ENCODE peak calls at places on chromosomes 11 and 22, in ten cellular contexts. One of them, this sample, is unnamed. For H3K4me1, the result is how much of the 10 kb centered on the place peaks cover.

GRCh38 chr11:132028380-132029240 is 658.2 kb downstream of the NTM start:
- DNase-seq in iPS DF 6.9: no peak
- DNase-seq in mammary epithelial cell: no peak
- DNase-seq in right lobe of liver: no peak
- DNase-seq in neuronal stem cell: peak
- DNase-seq in trophoblast cell: peak
- DNase-seq in aorta: no peak
- DNase-seq in psoas muscle: no peak
- DNase-seq in sigmoid colon: no peak
- DNase-seq in esophagus squamous epithelium: no peak
- DNase-seq in this sample: no peak

GRCh38 chr11:95499516-95500135 is 268.6 kb upstream of the SESN3 start:
- DNase-seq in esophagus squamous epithelium: no peak
- DNase-seq in psoas muscle: no peak
- DNase-seq in right lobe of liver: no peak
- DNase-seq in aorta: no peak
- DNase-seq in mammary epithelial cell: peak
- DNase-seq in sigmoid colon: no peak
- DNase-seq in neuronal stem cell: no peak
- DNase-seq in iPS DF 6.9: no peak
- DNase-seq in trophoblast cell: no peak
- DNase-seq in this sample: no peak

GRCh38 chr11:10878408-10879214 is 20.8 kb upstream of the ZBED5 start:
- DNase-seq in neuronal stem cell: peak
- DNase-seq in esophagus squamous epithelium: no peak
- DNase-seq in sigmoid colon: no peak
- DNase-seq in aorta: no peak
- DNase-seq in psoas muscle: no peak
- DNase-seq in trophoblast cell: peak
- DNase-seq in mammary epithelial cell: peak
- DNase-seq in right lobe of liver: no peak
- DNase-seq in iPS DF 6.9: no peak
- DNase-seq in this sample: no peak

GRCh38 chr22:23621082-23621780 is 10.9 kb downstream of the DRICH1 start:
- DNase-seq in right lobe of liver: no peak
- DNase-seq in sigmoid colon: no peak
- DNase-seq in trophoblast cell: no peak
- DNase-seq in esophagus squamous epithelium: no peak
- DNase-seq in aorta: no peak
- DNase-seq in mammary epithelial cell: no peak
- DNase-seq in iPS DF 6.9: no peak
- DNase-seq in neuronal stem cell: no peak
- DNase-seq in psoas muscle: no peak
- DNase-seq in this sample: no peak

GRCh38 chr11:57353024-57353423 is 14.9 kb downstream of the P2RX3 start:
- DNase-seq in esophagus squamous epithelium: no peak
- DNase-seq in aorta: peak
- DNase-seq in psoas muscle: no peak
- DNase-seq in trophoblast cell: no peak
- DNase-seq in iPS DF 6.9: no peak
- DNase-seq in right lobe of liver: no peak
- DNase-seq in mammary epithelial cell: no peak
- DNase-seq in sigmoid colon: no peak
- DNase-seq in neuronal stem cell: no peak
- DNase-seq in this sample: no peak

GRCh38 chr11:117685566-117685965 is 111.5 kb downstream of the DSCAML1 start:
- DNase-seq in neuronal stem cell: no peak
- DNase-seq in psoas muscle: no peak
- DNase-seq in sigmoid colon: no peak
- DNase-seq in trophoblast cell: peak
- DNase-seq in esophagus squamous epithelium: no peak
- DNase-seq in mammary epithelial cell: no peak
- DNase-seq in iPS DF 6.9: no peak
- DNase-seq in right lobe of liver: no peak
- DNase-seq in aorta: no peak
- DNase-seq in this sample: no peak

GRCh38 chr22:37431811-37432707 is 4.8 kb upstream of the ELFN2 start:
- DNase-seq in mammary epithelial cell: peak
- DNase-seq in psoas muscle: no peak
- DNase-seq in neuronal stem cell: no peak
- DNase-seq in aorta: no peak
- DNase-seq in esophagus squamous epithelium: no peak
- DNase-seq in iPS DF 6.9: no peak
- DNase-seq in sigmoid colon: no peak
- DNase-seq in right lobe of liver: no peak
- DNase-seq in trophoblast cell: peak
- DNase-seq in this sample: no peak

GRCh38 chr11:66985508-66986177 is 10.5 kb downstream of the C11orf86 start:
- DNase-seq in iPS DF 6.9: no peak
- DNase-seq in right lobe of liver: peak
- DNase-seq in sigmoid colon: no peak
- DNase-seq in esophagus squamous epithelium: no peak
- DNase-seq in mammary epithelial cell: no peak
- DNase-seq in psoas muscle: peak
- DNase-seq in aorta: peak
- DNase-seq in trophoblast cell: no peak
- DNase-seq in neuronal stem cell: no peak
- DNase-seq in this sample: no peak

GRCh38 chr22:33578752-33579151 is 341.5 kb downstream of the LARGE1 start:
- DNase-seq in right lobe of liver: no peak
- DNase-seq in aorta: no peak
- DNase-seq in iPS DF 6.9: no peak
- DNase-seq in sigmoid colon: no peak
- DNase-seq in mammary epithelial cell: no peak
- DNase-seq in neuronal stem cell: no peak
- DNase-seq in psoas muscle: no peak
- DNase-seq in trophoblast cell: no peak
- DNase-seq in esophagus squamous epithelium: no peak
- DNase-seq in this sample: no peak

GRCh38 chr11:74520927-74521665 is 27.6 kb upstream of the LIPT2 start:
- DNase-seq in esophagus squamous epithelium: no peak
- DNase-seq in trophoblast cell: no peak
- DNase-seq in psoas muscle: no peak
- DNase-seq in iPS DF 6.9: no peak
- DNase-seq in aorta: no peak
- DNase-seq in neuronal stem cell: no peak
- DNase-seq in sigmoid colon: no peak
- DNase-seq in right lobe of liver: no peak
- DNase-seq in mammary epithelial cell: no peak
- DNase-seq in this sample: no peak

GRCh38 chr11:70319694-70320093 is 49.2 kb downstream of the PPFIA1 start:
- DNase-seq in psoas muscle: no peak
- DNase-seq in sigmoid colon: no peak
- DNase-seq in trophoblast cell: no peak
- DNase-seq in iPS DF 6.9: no peak
- DNase-seq in right lobe of liver: no peak
- DNase-seq in neuronal stem cell: no peak
- DNase-seq in esophagus squamous epithelium: no peak
- DNase-seq in aorta: no peak
- DNase-seq in mammary epithelial cell: no peak
- DNase-seq in this sample: no peak

GRCh38 chr11:43790444-43790794 is 90.2 kb upstream of the ALKBH3 start:
- DNase-seq in mammary epithelial cell: peak
- DNase-seq in right lobe of liver: no peak
- DNase-seq in neuronal stem cell: no peak
- DNase-seq in trophoblast cell: peak
- DNase-seq in aorta: no peak
- DNase-seq in psoas muscle: no peak
- DNase-seq in sigmoid colon: no peak
- DNase-seq in esophagus squamous epithelium: no peak
- DNase-seq in iPS DF 6.9: no peak
- DNase-seq in this sample: no peak

GRCh38 chr11:63813563-63814382 is 517 bp downstream of the SPINDOC start:
- DNase-seq in esophagus squamous epithelium: no peak
- DNase-seq in trophoblast cell: peak
- DNase-seq in aorta: peak
- DNase-seq in iPS DF 6.9: no peak
- DNase-seq in sigmoid colon: peak
- DNase-seq in right lobe of liver: no peak
- DNase-seq in mammary epithelial cell: peak
- DNase-seq in psoas muscle: peak
- DNase-seq in neuronal stem cell: peak
- DNase-seq in this sample: peak

GRCh38 chr11:720642-721346 is 14.8 kb downstream of the EPS8L2 start:
- DNase-seq in psoas muscle: no peak
- DNase-seq in aorta: peak
- DNase-seq in neuronal stem cell: peak
- DNase-seq in esophagus squamous epithelium: no peak
- DNase-seq in iPS DF 6.9: no peak
- DNase-seq in mammary epithelial cell: peak
- DNase-seq in sigmoid colon: no peak
- DNase-seq in right lobe of liver: peak
- DNase-seq in trophoblast cell: no peak
- DNase-seq in this sample: no peak
- H3K4me3 ChIP-seq in psoas muscle: peak
- H3K4me3 ChIP-seq in aorta: no peak
- H3K4me3 ChIP-seq in neuronal stem cell: peak
- H3K4me3 ChIP-seq in esophagus squamous epithelium: no peak
- H3K4me3 ChIP-seq in iPS DF 6.9: peak
- H3K4me3 ChIP-seq in mammary epithelial cell: no peak
- H3K4me3 ChIP-seq in sigmoid colon: no peak
- H3K4me3 ChIP-seq in right lobe of liver: no peak
- H3K4me3 ChIP-seq in trophoblast cell: no peak
- H3K4me3 ChIP-seq in this sample: no peak

DNA sequence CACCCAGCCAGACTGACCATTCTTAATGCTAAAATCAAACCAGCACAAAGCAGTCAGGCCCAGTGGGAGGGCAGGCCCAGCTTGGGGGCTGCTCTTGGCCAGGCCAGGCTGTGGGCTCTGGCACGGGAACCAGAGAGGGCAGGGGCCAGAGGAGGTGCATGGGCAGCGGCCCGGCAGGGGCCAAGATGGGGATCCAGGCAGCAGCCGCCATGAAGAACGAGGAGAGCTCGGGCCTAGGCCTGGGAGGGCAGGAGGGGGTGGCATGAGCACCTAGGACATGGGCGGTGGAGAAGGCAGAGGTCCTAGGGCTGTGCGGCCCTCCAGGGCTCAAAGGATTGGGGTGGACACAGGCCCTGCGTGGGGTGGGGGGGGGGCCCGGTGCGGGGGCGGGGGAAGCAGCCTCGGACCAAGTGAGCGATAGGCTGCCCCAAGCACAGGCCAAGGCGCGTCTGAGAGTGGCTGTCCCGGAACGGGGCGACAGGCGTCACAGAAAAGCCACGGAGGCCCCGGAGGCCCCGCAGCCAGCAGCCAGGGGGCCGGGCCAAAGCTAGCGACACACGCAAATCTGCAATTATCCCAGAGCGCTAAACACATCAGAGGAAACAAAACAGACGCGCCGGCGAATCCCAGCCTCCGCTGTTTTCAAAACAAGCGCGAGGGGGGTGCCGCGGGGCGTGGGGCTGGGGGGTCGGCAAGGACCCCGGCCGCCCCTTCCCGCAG is 8.3 kb downstream of the PLXNB2 start:
- DNase-seq in trophoblast cell: peak
- DNase-seq in psoas muscle: no peak
- DNase-seq in sigmoid colon: no peak
- DNase-seq in mammary epithelial cell: no peak
- DNase-seq in iPS DF 6.9: no peak
- DNase-seq in neuronal stem cell: no peak
- DNase-seq in aorta: no peak
- DNase-seq in esophagus squamous epithelium: no peak
- DNase-seq in right lobe of liver: no peak
- DNase-seq in this sample: no peak
- H3K4me1 ChIP-seq in trophoblast cell: under half
- H3K4me1 ChIP-seq in psoas muscle: under half
- H3K4me1 ChIP-seq in sigmoid colon: half or more
- H3K4me1 ChIP-seq in mammary epithelial cell: half or more
- H3K4me1 ChIP-seq in iPS DF 6.9: under half
- H3K4me1 ChIP-seq in neuronal stem cell: under half
- H3K4me1 ChIP-seq in aorta: under half
- H3K4me1 ChIP-seq in esophagus squamous epithelium: half or more
- H3K4me1 ChIP-seq in right lobe of liver: half or more
- H3K4me1 ChIP-seq in this sample: under half

GRCh38 chr22:36375071-36375980 is 12.4 kb downstream of the MYH9 start:
- DNase-seq in psoas muscle: no peak
- DNase-seq in aorta: no peak
- DNase-seq in neuronal stem cell: no peak
- DNase-seq in trophoblast cell: no peak
- DNase-seq in right lobe of liver: no peak
- DNase-seq in mammary epithelial cell: no peak
- DNase-seq in esophagus squamous epithelium: no peak
- DNase-seq in iPS DF 6.9: no peak
- DNase-seq in sigmoid colon: no peak
- DNase-seq in this sample: peak

GRCh38 chr22:36378080-36378788 is 9.5 kb downstream of the MYH9 start:
- DNase-seq in neuronal stem cell: no peak
- DNase-seq in aorta: no peak
- DNase-seq in mammary epithelial cell: no peak
- DNase-seq in trophoblast cell: no peak
- DNase-seq in psoas muscle: no peak
- DNase-seq in iPS DF 6.9: no peak
- DNase-seq in esophagus squamous epithelium: no peak
- DNase-seq in sigmoid colon: no peak
- DNase-seq in right lobe of liver: no peak
- DNase-seq in this sample: no peak

GRCh38 chr22:36377022-36377631 is 10.6 kb downstream of the MYH9 start:
- DNase-seq in aorta: no peak
- DNase-seq in neuronal stem cell: no peak
- DNase-seq in esophagus squamous epithelium: no peak
- DNase-seq in trophoblast cell: no peak
- DNase-seq in psoas muscle: no peak
- DNase-seq in sigmoid colon: no peak
- DNase-seq in right lobe of liver: no peak
- DNase-seq in mammary epithelial cell: no peak
- DNase-seq in iPS DF 6.9: no peak
- DNase-seq in this sample: no peak

GRCh38 chr22:36374603-36375024 is 13.2 kb downstream of the MYH9 start:
- DNase-seq in esophagus squamous epithelium: no peak
- DNase-seq in mammary epithelial cell: peak
- DNase-seq in iPS DF 6.9: no peak
- DNase-seq in psoas muscle: no peak
- DNase-seq in aorta: no peak
- DNase-seq in neuronal stem cell: no peak
- DNase-seq in right lobe of liver: no peak
- DNase-seq in sigmoid colon: no peak
- DNase-seq in trophoblast cell: peak
- DNase-seq in this sample: no peak

DNA sequence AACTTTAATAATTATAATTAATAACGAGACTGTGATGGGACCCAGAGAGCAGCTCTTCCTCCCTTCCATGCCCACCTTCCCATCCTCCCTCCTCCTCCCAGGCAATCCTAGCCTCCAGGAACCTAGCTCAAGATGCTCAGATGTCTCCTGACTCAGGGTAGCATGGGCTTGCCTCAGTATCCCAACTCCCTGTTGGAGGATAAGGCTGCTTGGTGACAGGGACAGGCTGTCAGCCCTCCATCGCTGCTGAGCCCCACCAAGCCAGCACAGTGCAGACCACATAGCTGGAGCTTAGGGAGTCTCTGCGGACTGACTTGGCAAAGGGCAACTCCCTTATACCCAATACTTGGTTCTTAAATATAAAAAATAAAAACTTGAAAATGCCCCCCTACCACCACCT is 11.5 kb downstream of the MYH9 start:
- DNase-seq in right lobe of liver: no peak
- DNase-seq in iPS DF 6.9: no peak
- DNase-seq in trophoblast cell: no peak
- DNase-seq in aorta: no peak
- DNase-seq in psoas muscle: no peak
- DNase-seq in neuronal stem cell: no peak
- DNase-seq in sigmoid colon: no peak
- DNase-seq in esophagus squamous epithelium: no peak
- DNase-seq in mammary epithelial cell: no peak
- DNase-seq in this sample: no peak
- H3K27ac ChIP-seq in right lobe of liver: peak
- H3K27ac ChIP-seq in iPS DF 6.9: no peak
- H3K27ac ChIP-seq in trophoblast cell: no peak
- H3K27ac ChIP-seq in aorta: no peak
- H3K27ac ChIP-seq in psoas muscle: no peak
- H3K27ac ChIP-seq in neuronal stem cell: no peak
- H3K27ac ChIP-seq in sigmoid colon: peak
- H3K27ac ChIP-seq in esophagus squamous epithelium: peak
- H3K27ac ChIP-seq in mammary epithelial cell: no peak
- H3K27ac ChIP-seq in this sample: peak

GRCh38 chr11:32792111-32792947 is 2.1 kb downstream of the CCDC73 start:
- DNase-seq in neuronal stem cell: no peak
- DNase-seq in iPS DF 6.9: no peak
- DNase-seq in mammary epithelial cell: no peak
- DNase-seq in psoas muscle: no peak
- DNase-seq in esophagus squamous epithelium: no peak
- DNase-seq in right lobe of liver: no peak
- DNase-seq in aorta: no peak
- DNase-seq in sigmoid colon: no peak
- DNase-seq in trophoblast cell: peak
- DNase-seq in this sample: no peak
- H3K4me3 ChIP-seq in neuronal stem cell: no peak
- H3K4me3 ChIP-seq in iPS DF 6.9: no peak
- H3K4me3 ChIP-seq in mammary epithelial cell: no peak
- H3K4me3 ChIP-seq in psoas muscle: peak
- H3K4me3 ChIP-seq in esophagus squamous epithelium: no peak
- H3K4me3 ChIP-seq in right lobe of liver: no peak
- H3K4me3 ChIP-seq in aorta: no peak
- H3K4me3 ChIP-seq in sigmoid colon: no peak
- H3K4me3 ChIP-seq in trophoblast cell: no peak
- H3K4me3 ChIP-seq in this sample: no peak

This sample was measured in tibial artery.